ENCODE peak calls at places on chromosomes 2 and 18, in ten cellular contexts. One of them, this sample, is unnamed.

GRCh38 chr2:170465241-170465640 is 249.9 kb upstream of the SP5 start:
- DNase-seq in activated effector memory CD4-positive, alpha-beta T cell treated with anti-CD3 and anti-CD28 coated beads, Interleukin-2, amount 50 U/mL, for 16 hours: no peak
- DNase-seq in NCI-H2081 treated with DMSO at 0.1 percent for 48 hours: no peak
- DNase-seq in T-helper 1 cell: no peak
- DNase-seq in amygdala: no peak
- DNase-seq in AG04449: no peak
- DNase-seq in amniotic stem cell: no peak
- DNase-seq in colonic mucosa: peak; percentile 6
- DNase-seq in mucosa of descending colon: no peak
- DNase-seq in spleen: no peak
- DNase-seq in this sample: no peak

GRCh38 chr2:26099933-26100332 is 66.0 kb downstream of the RAB10 start:
- DNase-seq in activated effector memory CD4-positive, alpha-beta T cell treated with anti-CD3 and anti-CD28 coated beads, Interleukin-2, amount 50 U/mL, for 16 hours: no peak
- DNase-seq in NCI-H2081 treated with DMSO at 0.1 percent for 48 hours: no peak
- DNase-seq in T-helper 1 cell: no peak
- DNase-seq in amygdala: no peak
- DNase-seq in AG04449: no peak
- DNase-seq in amniotic stem cell: no peak
- DNase-seq in colonic mucosa: no peak
- DNase-seq in mucosa of descending colon: no peak
- DNase-seq in spleen: no peak
- DNase-seq in this sample: no peak

GRCh38 chr18:58862851-58863538 is 1.7 kb upstream of the ZNF532 start:
- DNase-seq in activated effector memory CD4-positive, alpha-beta T cell treated with anti-CD3 and anti-CD28 coated beads, Interleukin-2, amount 50 U/mL, for 16 hours: peak; percentile 65
- DNase-seq in NCI-H2081 treated with DMSO at 0.1 percent for 48 hours: no peak
- DNase-seq in T-helper 1 cell: peak; percentile 4
- DNase-seq in amygdala: no peak
- DNase-seq in AG04449: no peak
- DNase-seq in amniotic stem cell: no peak
- DNase-seq in colonic mucosa: peak; percentile 39
- DNase-seq in mucosa of descending colon: peak; percentile 55
- DNase-seq in spleen: peak; percentile 82
- DNase-seq in this sample: no peak

GRCh38 chr2:217929757-217930707 is 72.8 kb downstream of the TNS1 start:
- DNase-seq in activated effector memory CD4-positive, alpha-beta T cell treated with anti-CD3 and anti-CD28 coated beads, Interleukin-2, amount 50 U/mL, for 16 hours: no peak
- DNase-seq in NCI-H2081 treated with DMSO at 0.1 percent for 48 hours: no peak
- DNase-seq in T-helper 1 cell: no peak
- DNase-seq in amygdala: no peak
- DNase-seq in AG04449: peak; percentile 77
- DNase-seq in amniotic stem cell: no peak
- DNase-seq in colonic mucosa: no peak
- DNase-seq in mucosa of descending colon: peak; percentile 43
- DNase-seq in spleen: no peak
- DNase-seq in this sample: no peak

GRCh38 chr18:48735070-48735676 is 196.3 kb downstream of the CTIF start:
- DNase-seq in activated effector memory CD4-positive, alpha-beta T cell treated with anti-CD3 and anti-CD28 coated beads, Interleukin-2, amount 50 U/mL, for 16 hours: no peak
- DNase-seq in NCI-H2081 treated with DMSO at 0.1 percent for 48 hours: no peak
- DNase-seq in T-helper 1 cell: no peak
- DNase-seq in amygdala: no peak
- DNase-seq in AG04449: no peak
- DNase-seq in amniotic stem cell: no peak
- DNase-seq in colonic mucosa: no peak
- DNase-seq in mucosa of descending colon: no peak
- DNase-seq in spleen: no peak
- DNase-seq in this sample: no peak

GRCh38 chr2:240134466-240134865 is 1.6 kb downstream of the COPS9 start:
- DNase-seq in activated effector memory CD4-positive, alpha-beta T cell treated with anti-CD3 and anti-CD28 coated beads, Interleukin-2, amount 50 U/mL, for 16 hours: peak; percentile 53
- DNase-seq in NCI-H2081 treated with DMSO at 0.1 percent for 48 hours: no peak
- DNase-seq in T-helper 1 cell: no peak
- DNase-seq in amygdala: no peak
- DNase-seq in AG04449: no peak
- DNase-seq in amniotic stem cell: no peak
- DNase-seq in colonic mucosa: no peak
- DNase-seq in mucosa of descending colon: no peak
- DNase-seq in spleen: peak; percentile 54
- DNase-seq in this sample: no peak

GRCh38 chr2:177929662-177930522 is 142.7 kb downstream of the PDE11A start:
- DNase-seq in activated effector memory CD4-positive, alpha-beta T cell treated with anti-CD3 and anti-CD28 coated beads, Interleukin-2, amount 50 U/mL, for 16 hours: no peak
- DNase-seq in NCI-H2081 treated with DMSO at 0.1 percent for 48 hours: no peak
- DNase-seq in T-helper 1 cell: no peak
- DNase-seq in amygdala: no peak
- DNase-seq in AG04449: no peak
- DNase-seq in amniotic stem cell: no peak
- DNase-seq in colonic mucosa: no peak
- DNase-seq in mucosa of descending colon: no peak
- DNase-seq in spleen: no peak
- DNase-seq in this sample: no peak

GRCh38 chr2:17536416-17536815 is 4.1 kb upstream of the VSNL1 start:
- DNase-seq in activated effector memory CD4-positive, alpha-beta T cell treated with anti-CD3 and anti-CD28 coated beads, Interleukin-2, amount 50 U/mL, for 16 hours: no peak
- DNase-seq in NCI-H2081 treated with DMSO at 0.1 percent for 48 hours: no peak
- DNase-seq in T-helper 1 cell: no peak
- DNase-seq in amygdala: no peak
- DNase-seq in AG04449: no peak
- DNase-seq in amniotic stem cell: no peak
- DNase-seq in colonic mucosa: no peak
- DNase-seq in mucosa of descending colon: no peak
- DNase-seq in spleen: no peak
- DNase-seq in this sample: no peak

GRCh38 chr2:165820296-165820695 is 26.2 kb upstream of the GALNT3 start:
- DNase-seq in activated effector memory CD4-positive, alpha-beta T cell treated with anti-CD3 and anti-CD28 coated beads, Interleukin-2, amount 50 U/mL, for 16 hours: no peak
- DNase-seq in NCI-H2081 treated with DMSO at 0.1 percent for 48 hours: no peak
- DNase-seq in T-helper 1 cell: no peak
- DNase-seq in amygdala: no peak
- DNase-seq in AG04449: no peak
- DNase-seq in amniotic stem cell: no peak
- DNase-seq in colonic mucosa: no peak
- DNase-seq in mucosa of descending colon: no peak
- DNase-seq in spleen: no peak
- DNase-seq in this sample: no peak

GRCh38 chr2:52934354-52934898 is 833.2 kb upstream of the CHAC2 start:
- DNase-seq in activated effector memory CD4-positive, alpha-beta T cell treated with anti-CD3 and anti-CD28 coated beads, Interleukin-2, amount 50 U/mL, for 16 hours: no peak
- DNase-seq in NCI-H2081 treated with DMSO at 0.1 percent for 48 hours: no peak
- DNase-seq in T-helper 1 cell: no peak
- DNase-seq in amygdala: no peak
- DNase-seq in AG04449: no peak
- DNase-seq in amniotic stem cell: peak; percentile 20
- DNase-seq in colonic mucosa: no peak
- DNase-seq in mucosa of descending colon: no peak
- DNase-seq in spleen: no peak
- DNase-seq in this sample: no peak

GRCh38 chr2:108267117-108267516 is 21.6 kb upstream of the SULT1C2 start:
- DNase-seq in activated effector memory CD4-positive, alpha-beta T cell treated with anti-CD3 and anti-CD28 coated beads, Interleukin-2, amount 50 U/mL, for 16 hours: no peak
- DNase-seq in NCI-H2081 treated with DMSO at 0.1 percent for 48 hours: no peak
- DNase-seq in T-helper 1 cell: no peak
- DNase-seq in amygdala: no peak
- DNase-seq in AG04449: peak; percentile 17
- DNase-seq in amniotic stem cell: no peak
- DNase-seq in colonic mucosa: peak; percentile 43
- DNase-seq in mucosa of descending colon: no peak
- DNase-seq in spleen: no peak
- DNase-seq in this sample: no peak

This sample was measured in CD8-positive, alpha-beta T cell.